ENCODE peak calls at places on chromosomes 5 and 9, in eight cellular contexts. One of them, this sample, is unnamed.

GRCh38 chr5:180492226-180492903 is 1.8 kb upstream of the CNOT6 start:
- DNase-seq in fibroblast of villous mesenchyme: no peak
- DNase-seq in stimulated activated CD4-positive, alpha-beta T cell treated with anti-CD3 and anti-CD28 coated beads, TNF-alpha, amount 100 ng/mL, for 24 hours: no peak
- DNase-seq in HTR-8/SVneo: no peak
- DNase-seq in brain microvascular endothelial cell: no peak
- DNase-seq in activated CD4-positive, alpha-beta T cell treated with anti-CD3 and anti-CD28 coated beads, Interleukin-2, amount 50 U/mL, for 1 hour: no peak
- DNase-seq in Peyer's patch: no peak
- DNase-seq in ACHN: no peak
- DNase-seq in this sample: no peak

GRCh38 chr5:136404616-136405015 is 39.3 kb upstream of the TRPC7 start:
- DNase-seq in fibroblast of villous mesenchyme: no peak
- DNase-seq in stimulated activated CD4-positive, alpha-beta T cell treated with anti-CD3 and anti-CD28 coated beads, TNF-alpha, amount 100 ng/mL, for 24 hours: no peak
- DNase-seq in HTR-8/SVneo: no peak
- DNase-seq in brain microvascular endothelial cell: no peak
- DNase-seq in activated CD4-positive, alpha-beta T cell treated with anti-CD3 and anti-CD28 coated beads, Interleukin-2, amount 50 U/mL, for 1 hour: no peak
- DNase-seq in Peyer's patch: no peak
- DNase-seq in ACHN: no peak
- DNase-seq in this sample: no peak

GRCh38 chr9:98380065-98380681 is 124.7 kb upstream of the TBC1D2 start:
- DNase-seq in fibroblast of villous mesenchyme: peak; percentile 68
- DNase-seq in stimulated activated CD4-positive, alpha-beta T cell treated with anti-CD3 and anti-CD28 coated beads, TNF-alpha, amount 100 ng/mL, for 24 hours: no peak
- DNase-seq in HTR-8/SVneo: peak; percentile 29
- DNase-seq in brain microvascular endothelial cell: peak; percentile 46
- DNase-seq in activated CD4-positive, alpha-beta T cell treated with anti-CD3 and anti-CD28 coated beads, Interleukin-2, amount 50 U/mL, for 1 hour: no peak
- DNase-seq in Peyer's patch: peak; percentile 72
- DNase-seq in ACHN: peak; percentile 58
- DNase-seq in this sample: no peak

GRCh38 chr9:114592356-114592755 is 4.8 kb downstream of the ATP6V1G1 start:
- DNase-seq in fibroblast of villous mesenchyme: no peak
- DNase-seq in stimulated activated CD4-positive, alpha-beta T cell treated with anti-CD3 and anti-CD28 coated beads, TNF-alpha, amount 100 ng/mL, for 24 hours: no peak
- DNase-seq in HTR-8/SVneo: no peak
- DNase-seq in brain microvascular endothelial cell: peak; percentile 72
- DNase-seq in activated CD4-positive, alpha-beta T cell treated with anti-CD3 and anti-CD28 coated beads, Interleukin-2, amount 50 U/mL, for 1 hour: peak; percentile 46
- DNase-seq in Peyer's patch: peak; percentile 76
- DNase-seq in ACHN: no peak
- DNase-seq in this sample: peak; percentile 33

GRCh38 chr9:129109504-129109903 is 1.1 kb downstream of the CRAT start:
- DNase-seq in fibroblast of villous mesenchyme: peak; percentile 61
- DNase-seq in stimulated activated CD4-positive, alpha-beta T cell treated with anti-CD3 and anti-CD28 coated beads, TNF-alpha, amount 100 ng/mL, for 24 hours: no peak
- DNase-seq in HTR-8/SVneo: no peak
- DNase-seq in brain microvascular endothelial cell: no peak
- DNase-seq in activated CD4-positive, alpha-beta T cell treated with anti-CD3 and anti-CD28 coated beads, Interleukin-2, amount 50 U/mL, for 1 hour: peak; percentile 10
- DNase-seq in Peyer's patch: no peak
- DNase-seq in ACHN: no peak
- DNase-seq in this sample: no peak

GRCh38 chr5:53019320-53019719 is 30.2 kb downstream of the ITGA2 start:
- DNase-seq in fibroblast of villous mesenchyme: peak; percentile 81
- DNase-seq in stimulated activated CD4-positive, alpha-beta T cell treated with anti-CD3 and anti-CD28 coated beads, TNF-alpha, amount 100 ng/mL, for 24 hours: no peak
- DNase-seq in HTR-8/SVneo: peak; percentile 39
- DNase-seq in brain microvascular endothelial cell: peak; percentile 91
- DNase-seq in activated CD4-positive, alpha-beta T cell treated with anti-CD3 and anti-CD28 coated beads, Interleukin-2, amount 50 U/mL, for 1 hour: no peak
- DNase-seq in Peyer's patch: no peak
- DNase-seq in ACHN: peak; percentile 19
- DNase-seq in this sample: no peak

GRCh38 chr9:24500761-24501160 is 44.9 kb downstream of the IZUMO3 start:
- DNase-seq in fibroblast of villous mesenchyme: no peak
- DNase-seq in stimulated activated CD4-positive, alpha-beta T cell treated with anti-CD3 and anti-CD28 coated beads, TNF-alpha, amount 100 ng/mL, for 24 hours: no peak
- DNase-seq in HTR-8/SVneo: no peak
- DNase-seq in brain microvascular endothelial cell: no peak
- DNase-seq in activated CD4-positive, alpha-beta T cell treated with anti-CD3 and anti-CD28 coated beads, Interleukin-2, amount 50 U/mL, for 1 hour: no peak
- DNase-seq in Peyer's patch: no peak
- DNase-seq in ACHN: no peak
- DNase-seq in this sample: no peak

GRCh38 chr9:72217306-72217842 is 68.1 kb downstream of the GDA start:
- DNase-seq in fibroblast of villous mesenchyme: no peak
- DNase-seq in stimulated activated CD4-positive, alpha-beta T cell treated with anti-CD3 and anti-CD28 coated beads, TNF-alpha, amount 100 ng/mL, for 24 hours: no peak
- DNase-seq in HTR-8/SVneo: no peak
- DNase-seq in brain microvascular endothelial cell: no peak
- DNase-seq in activated CD4-positive, alpha-beta T cell treated with anti-CD3 and anti-CD28 coated beads, Interleukin-2, amount 50 U/mL, for 1 hour: no peak
- DNase-seq in Peyer's patch: no peak
- DNase-seq in ACHN: no peak
- DNase-seq in this sample: no peak

GRCh38 chr9:35564658-35565061 is 40.4 kb upstream of the TESK1 start:
- DNase-seq in fibroblast of villous mesenchyme: no peak
- DNase-seq in stimulated activated CD4-positive, alpha-beta T cell treated with anti-CD3 and anti-CD28 coated beads, TNF-alpha, amount 100 ng/mL, for 24 hours: no peak
- DNase-seq in HTR-8/SVneo: no peak
- DNase-seq in brain microvascular endothelial cell: no peak
- DNase-seq in activated CD4-positive, alpha-beta T cell treated with anti-CD3 and anti-CD28 coated beads, Interleukin-2, amount 50 U/mL, for 1 hour: no peak
- DNase-seq in Peyer's patch: no peak
- DNase-seq in ACHN: no peak
- DNase-seq in this sample: no peak

GRCh38 chr5:42691413-42691861 is 65.2 kb upstream of the CCDC152 start:
- DNase-seq in fibroblast of villous mesenchyme: peak; percentile 3
- DNase-seq in stimulated activated CD4-positive, alpha-beta T cell treated with anti-CD3 and anti-CD28 coated beads, TNF-alpha, amount 100 ng/mL, for 24 hours: no peak
- DNase-seq in HTR-8/SVneo: no peak
- DNase-seq in brain microvascular endothelial cell: peak; percentile 22
- DNase-seq in activated CD4-positive, alpha-beta T cell treated with anti-CD3 and anti-CD28 coated beads, Interleukin-2, amount 50 U/mL, for 1 hour: no peak
- DNase-seq in Peyer's patch: no peak
- DNase-seq in ACHN: no peak
- DNase-seq in this sample: no peak

GRCh38 chr5:91794455-91794854 is 411.3 kb upstream of the ARRDC3 start:
- DNase-seq in fibroblast of villous mesenchyme: no peak
- DNase-seq in stimulated activated CD4-positive, alpha-beta T cell treated with anti-CD3 and anti-CD28 coated beads, TNF-alpha, amount 100 ng/mL, for 24 hours: no peak
- DNase-seq in HTR-8/SVneo: no peak
- DNase-seq in brain microvascular endothelial cell: no peak
- DNase-seq in activated CD4-positive, alpha-beta T cell treated with anti-CD3 and anti-CD28 coated beads, Interleukin-2, amount 50 U/mL, for 1 hour: no peak
- DNase-seq in Peyer's patch: no peak
- DNase-seq in ACHN: no peak
- DNase-seq in this sample: no peak

GRCh38 chr5:45750574-45750973 is 54.4 kb upstream of the HCN1 start:
- DNase-seq in fibroblast of villous mesenchyme: no peak
- DNase-seq in stimulated activated CD4-positive, alpha-beta T cell treated with anti-CD3 and anti-CD28 coated beads, TNF-alpha, amount 100 ng/mL, for 24 hours: no peak
- DNase-seq in HTR-8/SVneo: no peak
- DNase-seq in brain microvascular endothelial cell: no peak
- DNase-seq in activated CD4-positive, alpha-beta T cell treated with anti-CD3 and anti-CD28 coated beads, Interleukin-2, amount 50 U/mL, for 1 hour: no peak
- DNase-seq in Peyer's patch: no peak
- DNase-seq in ACHN: no peak
- DNase-seq in this sample: no peak

GRCh38 chr9:136570916-136571315 is 25.1 kb upstream of the NOTCH1 start:
- DNase-seq in fibroblast of villous mesenchyme: no peak
- DNase-seq in stimulated activated CD4-positive, alpha-beta T cell treated with anti-CD3 and anti-CD28 coated beads, TNF-alpha, amount 100 ng/mL, for 24 hours: no peak
- DNase-seq in HTR-8/SVneo: no peak
- DNase-seq in brain microvascular endothelial cell: no peak
- DNase-seq in activated CD4-positive, alpha-beta T cell treated with anti-CD3 and anti-CD28 coated beads, Interleukin-2, amount 50 U/mL, for 1 hour: no peak
- DNase-seq in Peyer's patch: no peak
- DNase-seq in ACHN: no peak
- DNase-seq in this sample: no peak

GRCh38 chr5:126139773-126140172 is 283.4 kb upstream of the GRAMD2B start:
- DNase-seq in fibroblast of villous mesenchyme: peak; percentile 24
- DNase-seq in stimulated activated CD4-positive, alpha-beta T cell treated with anti-CD3 and anti-CD28 coated beads, TNF-alpha, amount 100 ng/mL, for 24 hours: no peak
- DNase-seq in HTR-8/SVneo: peak; percentile 21
- DNase-seq in brain microvascular endothelial cell: peak; percentile 22
- DNase-seq in activated CD4-positive, alpha-beta T cell treated with anti-CD3 and anti-CD28 coated beads, Interleukin-2, amount 50 U/mL, for 1 hour: no peak
- DNase-seq in Peyer's patch: no peak
- DNase-seq in ACHN: no peak
- DNase-seq in this sample: no peak

GRCh38 chr9:112076814-112077213 is 98.3 kb downstream of the SUSD1 start:
- DNase-seq in fibroblast of villous mesenchyme: no peak
- DNase-seq in stimulated activated CD4-positive, alpha-beta T cell treated with anti-CD3 and anti-CD28 coated beads, TNF-alpha, amount 100 ng/mL, for 24 hours: no peak
- DNase-seq in HTR-8/SVneo: no peak
- DNase-seq in brain microvascular endothelial cell: no peak
- DNase-seq in activated CD4-positive, alpha-beta T cell treated with anti-CD3 and anti-CD28 coated beads, Interleukin-2, amount 50 U/mL, for 1 hour: no peak
- DNase-seq in Peyer's patch: no peak
- DNase-seq in ACHN: no peak
- DNase-seq in this sample: no peak

GRCh38 chr9:36207016-36207415 is 16.3 kb downstream of the CLTA start:
- DNase-seq in fibroblast of villous mesenchyme: no peak
- DNase-seq in stimulated activated CD4-positive, alpha-beta T cell treated with anti-CD3 and anti-CD28 coated beads, TNF-alpha, amount 100 ng/mL, for 24 hours: no peak
- DNase-seq in HTR-8/SVneo: no peak
- DNase-seq in brain microvascular endothelial cell: peak; percentile 46
- DNase-seq in activated CD4-positive, alpha-beta T cell treated with anti-CD3 and anti-CD28 coated beads, Interleukin-2, amount 50 U/mL, for 1 hour: no peak
- DNase-seq in Peyer's patch: no peak
- DNase-seq in ACHN: peak; percentile 55
- DNase-seq in this sample: no peak

GRCh38 chr9:93946338-93946712 is 8.8 kb downstream of the BARX1 start:
- DNase-seq in fibroblast of villous mesenchyme: no peak
- DNase-seq in stimulated activated CD4-positive, alpha-beta T cell treated with anti-CD3 and anti-CD28 coated beads, TNF-alpha, amount 100 ng/mL, for 24 hours: no peak
- DNase-seq in HTR-8/SVneo: no peak
- DNase-seq in brain microvascular endothelial cell: no peak
- DNase-seq in activated CD4-positive, alpha-beta T cell treated with anti-CD3 and anti-CD28 coated beads, Interleukin-2, amount 50 U/mL, for 1 hour: no peak
- DNase-seq in Peyer's patch: no peak
- DNase-seq in ACHN: no peak
- DNase-seq in this sample: no peak

GRCh38 chr5:7047862-7048261 is 334.6 kb downstream of the TENT4A start:
- DNase-seq in fibroblast of villous mesenchyme: no peak
- DNase-seq in stimulated activated CD4-positive, alpha-beta T cell treated with anti-CD3 and anti-CD28 coated beads, TNF-alpha, amount 100 ng/mL, for 24 hours: no peak
- DNase-seq in HTR-8/SVneo: no peak
- DNase-seq in brain microvascular endothelial cell: no peak
- DNase-seq in activated CD4-positive, alpha-beta T cell treated with anti-CD3 and anti-CD28 coated beads, Interleukin-2, amount 50 U/mL, for 1 hour: no peak
- DNase-seq in Peyer's patch: no peak
- DNase-seq in ACHN: no peak
- DNase-seq in this sample: no peak

GRCh38 chr9:134682651-134683364 is 41.2 kb downstream of the COL5A1 start:
- DNase-seq in fibroblast of villous mesenchyme: no peak
- DNase-seq in stimulated activated CD4-positive, alpha-beta T cell treated with anti-CD3 and anti-CD28 coated beads, TNF-alpha, amount 100 ng/mL, for 24 hours: no peak
- DNase-seq in HTR-8/SVneo: no peak
- DNase-seq in brain microvascular endothelial cell: no peak
- DNase-seq in activated CD4-positive, alpha-beta T cell treated with anti-CD3 and anti-CD28 coated beads, Interleukin-2, amount 50 U/mL, for 1 hour: no peak
- DNase-seq in Peyer's patch: no peak
- DNase-seq in ACHN: no peak
- DNase-seq in this sample: no peak

GRCh38 chr9:14320272-14321245 is 6.6 kb upstream of the NFIB start:
- DNase-seq in fibroblast of villous mesenchyme: peak; percentile 98
- DNase-seq in stimulated activated CD4-positive, alpha-beta T cell treated with anti-CD3 and anti-CD28 coated beads, TNF-alpha, amount 100 ng/mL, for 24 hours: no peak
- DNase-seq in HTR-8/SVneo: peak; percentile 39
- DNase-seq in brain microvascular endothelial cell: peak; percentile 85
- DNase-seq in activated CD4-positive, alpha-beta T cell treated with anti-CD3 and anti-CD28 coated beads, Interleukin-2, amount 50 U/mL, for 1 hour: no peak
- DNase-seq in Peyer's patch: no peak
- DNase-seq in ACHN: peak; percentile 73
- DNase-seq in this sample: no peak

GRCh38 chr5:20972419-20972925 is 984.5 kb upstream of the CDH18 start:
- DNase-seq in fibroblast of villous mesenchyme: no peak
- DNase-seq in stimulated activated CD4-positive, alpha-beta T cell treated with anti-CD3 and anti-CD28 coated beads, TNF-alpha, amount 100 ng/mL, for 24 hours: no peak
- DNase-seq in HTR-8/SVneo: peak; percentile 54
- DNase-seq in brain microvascular endothelial cell: peak; percentile 33
- DNase-seq in activated CD4-positive, alpha-beta T cell treated with anti-CD3 and anti-CD28 coated beads, Interleukin-2, amount 50 U/mL, for 1 hour: no peak
- DNase-seq in Peyer's patch: peak; percentile 17
- DNase-seq in ACHN: peak; percentile 49
- DNase-seq in this sample: no peak